ENCODE peak calls at places on chromosomes 13 and 19, in eight cellular contexts. P, I, C, Y, Q, E, X and G are unnamed samples.
A peak's percentile ranks its signal among the peaks of the same experiment; 100 is the strongest.

GRCh38 chr19:5031231-5032100 is 62.6 kb downstream of the KDM4B start:
- DNase-seq in P (peak; percentile 72), I (peak; percentile 51), C (peak; percentile 92), Y (peak; percentile 67), Q (peak; percentile 92), E (peak; percentile 80), X (peak; percentile 88), G (peak; percentile 92)

GRCh38 chr19:34430738-34431625 is 2.8 kb downstream of the UBA2 start:
- DNase-seq in P (no peak), I (peak; percentile 32), C (peak; percentile 63), Y (no peak), Q (peak; percentile 22), E (no peak), X (peak; percentile 75), G (peak; percentile 56)

GRCh38 chr13:29520671-29521070 is 74.8 kb downstream of the SLC7A1 start:
- DNase-seq in P (no peak), I (peak; percentile 75), C (no peak), Y (no peak), Q (no peak), E (no peak), X (no peak), G (no peak)

GRCh38 chr19:7883796-7884570 is 4.3 kb upstream of the LRRC8E start:
- DNase-seq in P (no peak), I (peak; percentile 74), C (no peak), Y (no peak), Q (no peak), E (no peak), X (no peak), G (no peak)

GRCh38 chr19:31733591-31733990 is 384.4 kb upstream of the TSHZ3 start:
- DNase-seq in P (no peak), I (no peak), C (no peak), Y (no peak), Q (no peak), E (no peak), X (no peak), G (no peak)

GRCh38 chr19:46821512-46822359 is 28.9 kb downstream of the AP2S1 start:
- DNase-seq in P (no peak), I (no peak), C (no peak), Y (peak; percentile 64), Q (peak; percentile 48), E (no peak), X (no peak), G (no peak)

GRCh38 chr19:46786236-46787039 is 2.0 kb downstream of the SLC1A5 start:
- DNase-seq in P (no peak), I (peak; percentile 92), C (peak; percentile 41), Y (peak; percentile 84), Q (peak; percentile 67), E (no peak), X (peak; percentile 89), G (peak; percentile 76)

GRCh38 chr19:48393559-48394330 is at the start of gene GRIN2D:
- DNase-seq in P (no peak), I (peak; percentile 32), C (peak; percentile 46), Y (no peak), Q (peak; percentile 44), E (no peak), X (peak; percentile 78), G (peak; percentile 61)

GRCh38 chr19:47658431-47659383 is 49.8 kb downstream of the BICRA start:
- DNase-seq in P (no peak), I (no peak), C (no peak), Y (peak; percentile 65), Q (no peak), E (no peak), X (no peak), G (no peak)

GRCh38 chr13:41313117-41313516 is 2.0 kb downstream of the NAA16 start:
- DNase-seq in P (no peak), I (no peak), C (no peak), Y (no peak), Q (no peak), E (no peak), X (peak; percentile 18), G (no peak)

GRCh38 chr19:55258476-55258827 is 365 bp downstream of the PPP6R1 start:
- DNase-seq in P (no peak), I (no peak), C (peak; percentile 32), Y (no peak), Q (no peak), E (no peak), X (no peak), G (no peak)